ENCODE peak calls at places on chromosomes 1 and 21, in eight cellular contexts. W is esophagus muscularis mucosa; Z is activated naive CD4-positive, alpha-beta T cell treated with anti-CD3 and anti-CD28 coated beads, Interleukin-2, amount 50 U/mL, for 72 hours; Y is naive thymus-derived CD4-positive, alpha-beta T cell; G is progenitor cell of endocrine pancreas; F is tibial nerve; R is AG08396; S is T-cell. N is an unnamed sample.

GRCh38 chr1:220425852-220426251 is 102.1 kb upstream of the MARK1 start:
- DNase-seq in S (no peak), G (no peak), R (no peak), F (no peak), Y (no peak), W (no peak), Z (no peak), N (no peak)

GRCh38 chr21:33817136-33817535 is 98.5 kb downstream of the ATP5PO start:
- DNase-seq in F (no peak), W (no peak), G (no peak), S (no peak), R (no peak), Y (no peak), Z (no peak), N (no peak)

GRCh38 chr1:3219005-3219724 is 150.2 kb downstream of the PRDM16 start:
- DNase-seq in W (no peak), F (peak), S (no peak), R (peak), Z (no peak), G (no peak), Y (no peak), N (peak)

GRCh38 chr1:234125283-234125682 is 220.8 kb downstream of the SLC35F3 start:
- DNase-seq in F (no peak), Y (no peak), W (peak), Z (peak), G (peak), S (no peak), R (no peak), N (peak)

GRCh38 chr1:43757343-43758053 is 50.2 kb downstream of the ST3GAL3 start:
- DNase-seq in Y (no peak), G (no peak), W (no peak), R (no peak), F (no peak), Z (no peak), S (no peak), N (no peak)

GRCh38 chr21:34956416-34957316 is 92.4 kb downstream of the RUNX1 start:
- DNase-seq in Y (no peak), W (no peak), S (no peak), G (no peak), F (no peak), R (no peak), Z (no peak), N (no peak)

GRCh38 chr1:226946841-226947240 is 6.7 kb downstream of the COQ8A start:
- DNase-seq in W (no peak), S (no peak), Z (no peak), G (no peak), R (no peak), Y (no peak), F (no peak), N (peak)

GRCh38 chr21:38511662-38512243 is 13.5 kb upstream of the ERG start:
- DNase-seq in S (no peak), R (no peak), W (peak), Y (no peak), F (no peak), Z (no peak), G (no peak), N (no peak)

GRCh38 chr1:64469121-64469520 is 808 bp upstream of the CACHD1 start:
- DNase-seq in G (no peak), R (no peak), Z (no peak), S (no peak), Y (no peak), W (peak), F (no peak), N (no peak)

GRCh38 chr1:61441723-61442262 is 283.1 kb downstream of the TM2D1 start:
- DNase-seq in Z (no peak), F (no peak), Y (no peak), S (no peak), G (no peak), W (peak), R (no peak), N (no peak)

GRCh38 chr1:42041031-42041430 is 112.2 kb upstream of the GUCA2B start:
- DNase-seq in Z (no peak), S (no peak), R (no peak), G (no peak), Y (no peak), F (no peak), W (no peak), N (no peak)

GRCh38 chr1:5223266-5223665 is 568.9 kb downstream of the AJAP1 start:
- DNase-seq in Z (no peak), W (no peak), Y (no peak), R (no peak), G (no peak), F (no peak), S (no peak), N (no peak)

GRCh38 chr1:245516178-245516829 is 361.5 kb downstream of the KIF26B start:
- DNase-seq in Y (no peak), S (no peak), R (peak), W (no peak), Z (no peak), G (no peak), F (no peak), N (no peak)

GRCh38 chr1:45205000-45205909 is 1.1 kb downstream of the ZSWIM5 start:
- DNase-seq in S (no peak), G (peak), R (peak), W (no peak), Z (peak), F (peak), Y (no peak), N (peak)

GRCh38 chr1:24080131-24080530 is 31.8 kb downstream of the MYOM3 start:
- DNase-seq in Z (no peak), F (no peak), W (no peak), G (no peak), R (no peak), S (no peak), Y (no peak), N (no peak)

GRCh38 chr1:117546467-117546866 is 59.4 kb upstream of the TENT5C start:
- DNase-seq in W (no peak), S (no peak), G (no peak), Y (no peak), F (no peak), R (no peak), Z (no peak), N (no peak)

GRCh38 chr1:16442273-16442672 is 1.7 kb downstream of the NECAP2 start:
- DNase-seq in G (no peak), F (no peak), Z (no peak), S (no peak), R (no peak), Y (no peak), W (no peak), N (no peak)

GRCh38 chr1:109969430-109969829 is 15.1 kb upstream of the AHCYL1 start:
- DNase-seq in R (no peak), F (no peak), Y (no peak), S (no peak), W (no peak), Z (no peak), G (no peak), N (peak)

GRCh38 chr21:44347911-44348451 is 5.4 kb upstream of the TRPM2 start:
- DNase-seq in F (no peak), G (no peak), S (no peak), W (no peak), R (no peak), Y (no peak), Z (no peak), N (no peak)

GRCh38 chr1:168300626-168301025 is 19.9 kb downstream of the TBX19 start:
- DNase-seq in S (no peak), F (no peak), R (no peak), W (no peak), Y (no peak), G (no peak), Z (no peak), N (no peak)

GRCh38 chr1:203278087-203278884 is 27.0 kb upstream of the BTG2 start:
- DNase-seq in W (peak), G (no peak), Y (no peak), R (peak), Z (no peak), S (no peak), F (peak), N (peak)

GRCh38 chr1:180610556-180611015 is 21.2 kb upstream of the XPR1 start:
- DNase-seq in S (no peak), W (no peak), Z (no peak), R (no peak), F (no peak), G (no peak), Y (no peak), N (no peak)

GRCh38 chr1:92410706-92411105 is 76.0 kb downstream of the GFI1 start:
- DNase-seq in G (no peak), R (no peak), W (peak), Z (peak), S (peak), Y (no peak), F (no peak), N (no peak)

GRCh38 chr1:203182377-203182927 is 4.1 kb downstream of the CHI3L1 start:
- DNase-seq in R (no peak), S (no peak), Y (no peak), G (no peak), W (no peak), Z (no peak), F (no peak), N (no peak)

GRCh38 chr21:43187715-43188114 is 18.9 kb downstream of the CRYAA start:
- DNase-seq in W (no peak), Y (no peak), S (no peak), R (no peak), F (peak), Z (no peak), G (no peak), N (no peak)

GRCh38 chr1:8315573-8316475 is 2.1 kb upstream of the SLC45A1 start:
- DNase-seq in Y (no peak), W (no peak), R (no peak), F (no peak), Z (no peak), G (no peak), S (no peak), N (no peak)

GRCh38 chr21:44379991-44380865 is 26.8 kb downstream of the TRPM2 start:
- DNase-seq in F (no peak), W (no peak), Z (no peak), G (no peak), R (no peak), S (no peak), Y (no peak), N (no peak)

GRCh38 chr21:26041441-26042180 is 129.0 kb downstream of the APP start:
- DNase-seq in Z (no peak), W (no peak), Y (no peak), S (no peak), R (peak), G (no peak), F (no peak), N (peak)

GRCh38 chr1:226401407-226402303 is 6.2 kb downstream of the PARP1 start:
- DNase-seq in R (no peak), Y (no peak), G (no peak), F (no peak), Z (no peak), S (no peak), W (no peak), N (no peak)

GRCh38 chr1:21249940-21250493 is 40.2 kb downstream of the ECE1 start:
- DNase-seq in Z (no peak), R (no peak), G (no peak), F (no peak), W (no peak), S (no peak), Y (no peak), N (no peak)

GRCh38 chr1:2348346-2349275 is 42.7 kb downstream of the MORN1 start:
- DNase-seq in F (no peak), Y (no peak), G (no peak), W (no peak), S (no peak), Z (no peak), R (no peak), N (no peak)

GRCh38 chr1:245880754-245881403 is 626.2 kb downstream of the SMYD3 start:
- DNase-seq in G (no peak), S (no peak), W (no peak), F (no peak), Y (no peak), Z (no peak), R (peak), N (no peak)

GRCh38 chr21:27168084-27168483 is 201.2 kb upstream of the ADAMTS5 start:
- DNase-seq in F (no peak), R (no peak), S (no peak), G (no peak), Y (no peak), Z (no peak), W (no peak), N (no peak)

GRCh38 chr1:33270379-33270778 is 14.1 kb downstream of the ZNF362 start:
- DNase-seq in G (no peak), F (no peak), Z (no peak), Y (no peak), W (no peak), S (no peak), R (no peak), N (no peak)

GRCh38 chr1:199725002-199725401 is 302.5 kb upstream of the NR5A2 start:
- DNase-seq in W (no peak), S (no peak), Z (no peak), G (no peak), Y (no peak), F (no peak), R (no peak), N (no peak)

GRCh38 chr1:15617874-15618684 is 821 bp downstream of the DDI2 start:
- DNase-seq in G (peak), Z (no peak), R (peak), F (no peak), S (no peak), Y (no peak), W (no peak), N (peak)

GRCh38 chr1:16173447-16174260 is 17.8 kb upstream of the EPHA2 start:
- DNase-seq in S (no peak), Z (no peak), F (no peak), R (peak), Y (no peak), G (no peak), W (no peak), N (peak)

N was measured in MG63.